ENCODE peak calls at places on chromosomes 5 and 9, in eight cellular contexts. J is breast epithelium, W is body of pancreas, X is heart left ventricle, A is gastrocnemius medialis, M is A549, F is NB4, U is suprapubic skin. Y is an unnamed sample.

GRCh38 chr9:35517552-35518211 is 27.8 kb downstream of the RUSC2 start:
- DNase-seq in J (peak; percentile 45), W (peak; percentile 48), X (no peak), A (no peak), M (no peak), F (no peak), U (no peak), Y (no peak)

GRCh38 chr5:111502976-111503375 is 9.4 kb downstream of the STARD4 start:
- DNase-seq in J (no peak), W (no peak), X (no peak), A (no peak), M (no peak), F (no peak), U (no peak), Y (no peak)

GRCh38 chr5:112127856-112128255 is 291.2 kb downstream of the EPB41L4A start:
- DNase-seq in J (no peak), W (no peak), X (no peak), A (no peak), M (no peak), F (no peak), U (no peak), Y (no peak)

GRCh38 chr9:138022756-138023393 is 145.3 kb downstream of the CACNA1B start:
- DNase-seq in J (peak; percentile 9), W (no peak), X (no peak), A (no peak), M (no peak), F (no peak), U (peak; percentile 27), Y (peak; percentile 54)

GRCh38 chr9:68998344-68998743 is 15.6 kb downstream of the PRKACG start:
- DNase-seq in J (no peak), W (no peak), X (no peak), A (no peak), M (no peak), F (no peak), U (no peak), Y (no peak)

GRCh38 chr5:129554134-129554904 is 94.2 kb downstream of the ADAMTS19 start:
- DNase-seq in J (no peak), W (no peak), X (no peak), A (no peak), M (no peak), F (no peak), U (no peak), Y (no peak)

GRCh38 chr9:75083188-75083976 is 4.6 kb downstream of the NMRK1 start:
- DNase-seq in J (peak; percentile 37), W (peak; percentile 64), X (peak; percentile 37), A (no peak), M (no peak), F (no peak), U (no peak), Y (no peak)

GRCh38 chr9:4147476-4148214 is 152.2 kb downstream of the GLIS3 start:
- DNase-seq in J (peak; percentile 32), W (peak; percentile 23), X (no peak), A (no peak), M (peak; percentile 38), F (no peak), U (no peak), Y (no peak)

GRCh38 chr9:84076359-84076758 is 95.8 kb downstream of the RMI1 start:
- DNase-seq in J (no peak), W (no peak), X (no peak), A (no peak), M (no peak), F (no peak), U (no peak), Y (no peak)

GRCh38 chr5:39500656-39501295 is 76.0 kb upstream of the DAB2 start:
- DNase-seq in J (no peak), W (no peak), X (no peak), A (no peak), M (no peak), F (no peak), U (no peak), Y (no peak)

GRCh38 chr5:97165726-97166125 is 17.3 kb downstream of the RIOK2 start:
- DNase-seq in J (no peak), W (no peak), X (no peak), A (no peak), M (no peak), F (no peak), U (no peak), Y (no peak)

GRCh38 chr9:71146511-71146910 is 25.1 kb upstream of the TRPM3 start:
- DNase-seq in J (no peak), W (no peak), X (no peak), A (no peak), M (no peak), F (peak; percentile 0), U (no peak), Y (no peak)

GRCh38 chr9:127877566-127877998 is at the start of gene AK1:
- DNase-seq in J (peak; percentile 64), W (peak; percentile 86), X (peak; percentile 88), A (peak; percentile 75), M (no peak), F (no peak), U (peak; percentile 89), Y (peak; percentile 86)

GRCh38 chr9:134531251-134531970 is 110.2 kb upstream of the COL5A1 start:
- DNase-seq in J (no peak), W (no peak), X (no peak), A (no peak), M (no peak), F (no peak), U (no peak), Y (no peak)

GRCh38 chr5:167582263-167582662 is 709.2 kb upstream of the WWC1 start:
- DNase-seq in J (no peak), W (no peak), X (no peak), A (no peak), M (peak; percentile 31), F (no peak), U (no peak), Y (no peak)

GRCh38 chr5:8598996-8599395 is 730.0 kb downstream of the MTRR start:
- DNase-seq in J (no peak), W (no peak), X (no peak), A (no peak), M (no peak), F (no peak), U (no peak), Y (no peak)

GRCh38 chr9:108254236-108254635 is 601.5 kb downstream of the ACTL7B start:
- DNase-seq in J (no peak), W (no peak), X (no peak), A (no peak), M (no peak), F (no peak), U (no peak), Y (no peak)

GRCh38 chr5:100520348-100520747 is 14.8 kb upstream of the FAM174A start:
- DNase-seq in J (no peak), W (no peak), X (no peak), A (no peak), M (no peak), F (no peak), U (no peak), Y (no peak)

GRCh38 chr5:44714871-44715580 is 93.7 kb upstream of the MRPS30 start:
- DNase-seq in J (no peak), W (no peak), X (no peak), A (no peak), M (no peak), F (no peak), U (no peak), Y (no peak)

GRCh38 chr5:154010660-154011059 is 28.1 kb downstream of the FAM114A2 start:
- DNase-seq in J (no peak), W (no peak), X (no peak), A (no peak), M (no peak), F (no peak), U (no peak), Y (no peak)

GRCh38 chr5:162209005-162209605 is 141.5 kb downstream of the GABRG2 start:
- DNase-seq in J (no peak), W (peak; percentile 43), X (peak; percentile 7), A (no peak), M (no peak), F (peak; percentile 65), U (no peak), Y (no peak)

GRCh38 chr5:58921106-58921505 is 338.2 kb downstream of the RAB3C start:
- DNase-seq in J (no peak), W (no peak), X (no peak), A (no peak), M (no peak), F (no peak), U (no peak), Y (no peak)

GRCh38 chr5:135241536-135241935 is 157.5 kb downstream of the MACROH2A1 start:
- DNase-seq in J (peak; percentile 3), W (peak; percentile 2), X (no peak), A (no peak), M (no peak), F (no peak), U (peak; percentile 10), Y (no peak)

GRCh38 chr9:114551750-114552685 is 35.6 kb upstream of the ATP6V1G1 start:
- DNase-seq in J (peak; percentile 54), W (peak; percentile 80), X (peak; percentile 55), A (peak; percentile 2), M (peak; percentile 97), F (peak; percentile 60), U (no peak), Y (no peak)
- TF ChIP-seq POLR2A in J (no peak), W (no peak), X (no peak), A (no peak), M (no peak), F (no peak), U (no peak), Y (no peak)

GRCh38 chr5:176713409-176713808 is 66.1 kb downstream of the TSPAN17 start:
- DNase-seq in J (no peak), W (no peak), X (no peak), A (no peak), M (no peak), F (no peak), U (no peak), Y (no peak)
- TF ChIP-seq CTCF in J (no peak), W (no peak), X (no peak), A (no peak), M (no peak), F (no peak), U (no peak), Y (no peak)

GRCh38 chr9:37107701-37108100 is 12.7 kb upstream of the ZCCHC7 start:
- DNase-seq in J (no peak), W (no peak), X (no peak), A (no peak), M (no peak), F (no peak), U (no peak), Y (no peak)
- TF ChIP-seq POLR2A in J (no peak), W (no peak), X (no peak), A (no peak), M (no peak), F (no peak), U (no peak), Y (no peak)

DNA sequence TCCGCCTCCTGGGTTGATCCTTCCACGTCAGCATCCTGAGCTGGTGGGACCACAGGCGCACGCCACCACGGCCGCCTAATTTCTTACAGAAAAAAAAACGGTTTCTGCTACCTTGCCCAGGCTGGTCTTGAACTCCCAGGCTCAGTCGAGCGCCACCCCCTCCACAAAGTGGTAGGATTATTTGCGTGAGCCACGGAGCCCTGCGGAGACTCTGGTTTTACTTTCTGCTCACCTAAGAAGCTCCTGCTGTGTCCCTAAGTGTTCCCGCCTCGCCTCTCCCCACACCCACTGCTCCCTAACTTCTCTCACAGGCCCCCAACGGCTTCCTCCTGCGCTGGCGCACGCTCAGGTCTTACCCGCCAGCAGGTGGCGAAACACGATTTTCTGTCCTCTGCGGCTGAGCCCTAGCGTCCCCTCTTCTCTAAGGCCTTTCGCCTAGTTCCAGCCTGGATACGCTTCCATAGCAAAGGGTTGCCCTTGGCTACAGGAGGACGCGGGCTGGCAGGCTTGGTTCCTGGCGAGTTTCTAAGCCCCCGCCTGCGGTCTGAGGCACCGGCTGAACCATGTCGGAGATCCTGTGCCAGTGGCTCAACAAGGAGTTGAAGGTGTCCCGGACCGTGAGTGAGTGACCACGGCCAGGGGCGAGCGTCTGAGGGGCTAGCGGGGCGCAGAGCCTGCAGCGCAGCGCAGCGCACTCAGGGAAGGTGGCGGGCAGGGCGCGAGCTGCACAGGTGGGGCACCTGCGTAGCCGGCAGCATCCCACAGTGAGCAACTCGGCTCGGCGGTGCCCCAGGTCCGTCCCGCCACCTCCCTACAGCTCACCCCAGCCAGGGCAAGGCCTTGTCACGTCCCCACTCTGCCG is at the start of gene SPEF2:
- DNase-seq in J (peak; percentile 63), W (peak; percentile 89), X (peak; percentile 77), A (peak; percentile 33), M (peak; percentile 81), F (peak; percentile 42), U (peak; percentile 83), Y (peak; percentile 92)
- TF ChIP-seq CTCF in J (peak; percentile 41), W (peak; percentile 96), X (peak; percentile 64), A (no peak), M (peak; percentile 73), F (no peak), U (peak; percentile 67), Y (peak; percentile 80)